ENCODE peak calls at places on chromosome 12, in eight cellular contexts. C is astrocyte, J is SK-N-SH, P is mammary epithelial cell, L is DND-41, O is PC-3, G is fibroblast of lung, D is endothelial cell of umbilical vein. R is an unnamed sample. For H4K20me1, the result is how much of the 10 kb centered on the place peaks cover.

GRCh38 chr12:50618864-50619609 is 114.3 kb downstream of the DIP2B start:
- DNase-seq in C (peak), J (no peak), P (peak), L (no peak), O (peak), G (peak), D (no peak), R (peak)

GRCh38 chr12:1720494-1720893 is 29.6 kb downstream of the ADIPOR2 start:
- DNase-seq in C (no peak), J (no peak), P (no peak), L (no peak), O (no peak), G (no peak), D (no peak), R (no peak)

GRCh38 chr12:108665608-108666202 is 32.0 kb upstream of the SELPLG start:
- DNase-seq in C (no peak), J (no peak), P (no peak), L (no peak), O (no peak), G (no peak), D (no peak), R (no peak)

GRCh38 chr12:64824500-64825142 is at the start of gene TBC1D30:
- DNase-seq in C (peak), J (peak), P (no peak), L (no peak), O (peak), G (peak), D (peak), R (peak)

GRCh38 chr12:50637870-50638481 is 125.9 kb upstream of the ATF1 start:
- DNase-seq in C (peak), J (peak), P (peak), L (no peak), O (peak), G (peak), D (peak), R (no peak)

GRCh38 chr12:11685716-11686115 is 36.2 kb downstream of the ETV6 start:
- DNase-seq in C (peak), J (no peak), P (no peak), L (no peak), O (no peak), G (peak), D (no peak), R (no peak)

GRCh38 chr12:6425588-6426531 is 18.9 kb upstream of the CD27 start:
- DNase-seq in C (no peak), J (no peak), P (no peak), L (no peak), O (no peak), G (no peak), D (no peak), R (peak)

GRCh38 chr12:608921-609320 is 54.3 kb downstream of the NINJ2 start:
- DNase-seq in C (no peak), J (no peak), P (no peak), L (no peak), O (no peak), G (no peak), D (no peak), R (no peak)

GRCh38 chr12:38906482-38907170 is 1.2 kb upstream of the CPNE8 start:
- DNase-seq in C (peak), J (peak), P (peak), L (no peak), O (peak), G (peak), D (peak), R (peak)

GRCh38 chr12:100566887-100567637 is 6.4 kb upstream of the GAS2L3 start:
- DNase-seq in C (peak), J (no peak), P (peak), L (no peak), O (peak), G (peak), D (no peak), R (peak)

GRCh38 chr12:27899151-27899661 is 73.3 kb downstream of the PTHLH start:
- DNase-seq in C (peak), J (no peak), P (peak), L (no peak), O (peak), G (peak), D (no peak), R (peak)

GRCh38 chr12:100752841-100753240 is 41.7 kb upstream of the ANO4 start:
- DNase-seq in C (peak), J (no peak), P (peak), L (no peak), O (no peak), G (peak), D (no peak), R (no peak)

GRCh38 chr12:67921286-67921685 is 68.0 kb upstream of the IFNG-AS1 start:
- DNase-seq in C (peak), J (no peak), P (peak), L (no peak), O (peak), G (peak), D (no peak), R (no peak)

GRCh38 chr12:78878447-78878846 is 13.9 kb downstream of the SYT1 start:
- DNase-seq in C (peak), J (no peak), P (no peak), L (no peak), O (peak), G (peak), D (no peak), R (no peak)

GRCh38 chr12:53143355-53143754 is 37.2 kb upstream of the ZNF740 start:
- DNase-seq in C (no peak), J (no peak), P (no peak), L (no peak), O (no peak), G (no peak), D (no peak), R (no peak)

GRCh38 chr12:84919271-84919670 is 6.7 kb upstream of the SLC6A15 start:
- DNase-seq in C (peak), J (no peak), P (peak), L (no peak), O (peak), G (peak), D (no peak), R (no peak)

GRCh38 chr12:76799362-76799761 is 35.4 kb downstream of the ZDHHC17 start:
- DNase-seq in C (no peak), J (no peak), P (peak), L (no peak), O (no peak), G (no peak), D (no peak), R (peak)

GRCh38 chr12:67677166-67677565 is 28.6 kb downstream of the DYRK2 start:
- DNase-seq in C (no peak), J (no peak), P (peak), L (no peak), O (no peak), G (peak), D (no peak), R (no peak)

DNA sequence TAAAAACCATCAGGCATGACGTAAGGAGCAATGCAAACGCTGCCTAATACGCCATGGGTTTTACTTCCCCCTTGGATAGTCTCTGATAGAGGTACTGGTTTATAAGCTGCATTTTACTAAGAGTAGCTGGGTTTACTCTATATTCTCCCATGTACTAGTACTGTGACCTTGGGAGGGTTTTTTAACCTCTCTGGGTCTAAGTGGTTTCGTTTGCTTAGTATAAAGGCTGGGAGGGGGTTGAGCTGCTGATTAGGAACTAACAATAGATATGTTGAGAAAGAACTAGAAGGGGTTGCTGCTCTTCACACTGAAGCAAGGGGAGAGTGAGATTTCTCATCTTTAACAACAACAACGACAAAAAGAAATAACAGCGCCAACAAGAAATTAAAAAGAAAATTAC is 66.7 kb upstream of the SLCO1C1 start:
- DNase-seq in C (no peak), J (no peak), P (no peak), L (no peak), O (no peak), G (no peak), D (no peak), R (no peak)
- H3K27ac ChIP-seq in C (no peak), J (no peak), P (no peak), L (no peak), O (no peak), G (no peak), D (no peak), R (no peak)

GRCh38 chr12:47779943-47780504 is 7.0 kb downstream of the SLC48A1 start:
- DNase-seq in C (no peak), J (no peak), P (no peak), L (no peak), O (no peak), G (no peak), D (no peak), R (peak)

GRCh38 chr12:47777741-47778558 is 4.9 kb downstream of the SLC48A1 start:
- DNase-seq in C (no peak), J (peak), P (no peak), L (no peak), O (no peak), G (no peak), D (no peak), R (peak)

GRCh38 chr12:47779301-47779942 is 6.4 kb downstream of the SLC48A1 start:
- DNase-seq in C (peak), J (peak), P (peak), L (peak), O (peak), G (peak), D (peak), R (peak)

GRCh38 chr12:47777151-47777550 is 4.1 kb downstream of the SLC48A1 start:
- DNase-seq in C (no peak), J (no peak), P (no peak), L (no peak), O (no peak), G (no peak), D (no peak), R (peak)

DNA sequence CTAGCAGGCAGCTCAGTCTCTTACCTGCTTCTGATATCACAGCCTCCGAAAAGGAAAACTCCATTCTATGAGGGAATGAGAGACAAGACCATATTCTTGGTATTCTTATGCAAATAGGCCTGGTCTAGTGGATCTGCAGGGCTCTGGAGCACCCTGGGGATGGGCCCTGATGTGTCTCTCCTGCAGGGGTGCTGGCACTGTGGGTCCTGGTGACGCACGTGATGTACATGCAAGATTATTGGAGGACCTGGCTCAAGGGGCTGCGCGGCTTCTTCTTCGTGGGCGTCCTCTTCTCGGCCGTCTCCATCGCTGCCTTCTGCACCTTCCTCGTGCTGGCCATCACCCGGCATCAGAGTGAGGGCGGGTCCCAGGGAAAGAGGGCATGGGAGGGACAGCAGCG is 5.8 kb downstream of the SLC48A1 start:
- DNase-seq in C (no peak), J (no peak), P (no peak), L (no peak), O (no peak), G (no peak), D (no peak), R (no peak)
- H4K20me1 ChIP-seq in C (under half), J (under half), P (under half), L (under half), O (under half), G (under half), D (under half), R (under half)

DNA sequence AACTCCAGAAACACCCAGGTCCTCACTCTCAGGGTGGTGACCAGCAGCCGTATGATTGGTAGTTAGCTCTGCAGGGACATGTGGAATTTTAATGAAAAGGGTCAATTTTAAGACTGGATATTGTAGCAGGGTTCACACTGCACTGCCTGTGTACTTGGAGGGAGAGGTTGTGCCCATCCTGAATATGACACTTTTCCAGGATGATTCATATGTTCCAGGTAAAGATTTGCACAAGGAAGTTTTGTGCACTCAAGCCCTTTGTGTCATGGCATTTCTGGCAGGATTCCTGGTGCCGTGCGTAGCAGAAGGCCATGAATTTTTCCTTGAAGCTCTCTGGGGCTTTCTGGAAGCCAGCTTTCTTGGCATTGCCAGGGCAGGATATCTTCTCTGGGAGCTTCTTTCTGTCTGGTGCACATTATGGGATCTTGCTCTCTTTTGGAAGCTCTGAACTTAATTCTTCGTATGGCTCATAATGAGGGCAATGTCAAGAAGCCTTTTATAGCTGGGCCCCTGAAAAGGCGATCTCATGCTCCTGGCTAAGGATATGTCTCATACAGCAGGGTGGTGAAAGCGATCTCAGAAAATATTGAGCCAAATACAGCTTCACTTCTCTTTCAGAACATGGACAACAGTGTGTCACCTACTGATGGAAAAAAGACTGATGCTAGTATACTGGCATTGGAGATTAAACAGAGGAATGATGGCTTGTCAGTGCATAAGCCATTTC is 1133.9 kb downstream of the AACS start:
- DNase-seq in C (no peak), J (no peak), P (no peak), L (no peak), O (peak), G (peak), D (no peak), R (no peak)
- H3K27ac ChIP-seq in C (no peak), J (no peak), P (no peak), L (no peak), O (no peak), G (no peak), D (no peak), R (no peak)

DNA sequence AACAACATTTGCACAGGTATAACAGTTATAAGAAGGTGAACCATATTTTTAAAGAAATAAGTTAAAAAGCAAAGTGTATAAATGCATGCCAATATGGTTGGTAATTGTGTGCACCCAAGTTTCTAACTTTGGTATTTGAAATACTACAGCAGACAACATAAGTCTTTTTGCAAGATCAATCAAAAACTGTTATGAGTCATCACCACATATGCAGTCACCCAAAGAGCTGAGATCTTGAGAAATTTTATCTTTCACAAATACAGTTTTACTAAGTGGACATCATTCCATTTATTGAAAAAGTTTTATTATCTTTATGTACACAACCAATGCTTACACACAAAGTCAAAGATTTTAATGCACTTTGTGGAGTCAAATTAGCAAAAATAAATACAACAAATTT is 7.0 kb upstream of the ACSS3 start:
- DNase-seq in C (peak), J (no peak), P (no peak), L (no peak), O (no peak), G (peak), D (no peak), R (no peak)
- H4K20me1 ChIP-seq in C (under half), J (under half), P (under half), L (under half), O (under half), G (under half), D (under half), R (under half)

GRCh38 chr12:40634431-40635131 is 57.7 kb upstream of the CNTN1 start:
- DNase-seq in C (no peak), J (no peak), P (peak), L (no peak), O (no peak), G (no peak), D (no peak), R (no peak)
- H3K27ac ChIP-seq in C (no peak), J (no peak), P (no peak), L (no peak), O (no peak), G (no peak), D (no peak), R (no peak)

R was measured in osteoblast.